ENCODE peak calls at places on chromosomes 12 and 14, in six cellular contexts. X is progenitor cell of endocrine pancreas, O is AG09309, J is fibroblast of lung, P is astrocyte, R is type B pancreatic cell. Y is an unnamed sample.

GRCh38 chr12:62537544-62537943 is 70.9 kb downstream of the MON2 start:
- DNase-seq in X (no peak), P (peak; percentile 78), J (peak; percentile 85), O (peak; percentile 59), R (no peak), Y (peak; percentile 63)

GRCh38 chr14:33812181-33812580 is 138.7 kb downstream of the EGLN3 start:
- DNase-seq in P (no peak), O (no peak), R (no peak), X (no peak), J (no peak), Y (no peak)

GRCh38 chr12:53973093-53974042 is at the start of gene HOXC11:
- DNase-seq in O (no peak), J (no peak), X (no peak), R (no peak), P (no peak), Y (no peak)

GRCh38 chr12:3365416-3366385 is 125.3 kb upstream of the PRMT8 start:
- DNase-seq in X (peak; percentile 55), R (no peak), O (no peak), J (no peak), P (no peak), Y (no peak)

GRCh38 chr12:94550964-94551363 is 91.3 kb upstream of the CEP83 start:
- DNase-seq in P (no peak), X (no peak), J (no peak), R (no peak), O (no peak), Y (no peak)

GRCh38 chr12:21912318-21912717 is 28.9 kb downstream of the ABCC9 start:
- DNase-seq in R (no peak), J (peak; percentile 31), X (no peak), P (peak; percentile 32), O (peak; percentile 68), Y (no peak)

GRCh38 chr14:77910506-77910905 is 110.6 kb downstream of the ADCK1 start:
- DNase-seq in R (no peak), X (peak; percentile 11), J (no peak), O (no peak), P (no peak), Y (no peak)

GRCh38 chr12:6839482-6840201 is 1.1 kb upstream of the GNB3 start:
- DNase-seq in J (no peak), R (no peak), X (no peak), P (no peak), O (no peak), Y (no peak)

GRCh38 chr14:26323781-26324363 is 274.0 kb downstream of the NOVA1 start:
- DNase-seq in J (no peak), P (no peak), X (no peak), O (no peak), R (no peak), Y (no peak)

GRCh38 chr14:89058707-89059106 is 234.3 kb downstream of the TTC8 start:
- DNase-seq in J (peak; percentile 1), O (no peak), R (no peak), X (no peak), P (no peak), Y (peak; percentile 3)

GRCh38 chr12:16417058-16417457 is 69.6 kb downstream of the MGST1 start:
- DNase-seq in O (no peak), X (no peak), P (no peak), J (no peak), R (no peak), Y (no peak)

GRCh38 chr12:79006306-79006705 is 141.7 kb downstream of the SYT1 start:
- DNase-seq in J (peak; percentile 26), O (no peak), X (no peak), P (peak; percentile 52), R (no peak), Y (peak; percentile 23)
- TF ChIP-seq CTCF in J (no peak), O (peak; percentile 49), X (peak; percentile 8), P (no peak), R (peak; percentile 31), Y (peak; percentile 69)

GRCh38 chr12:89742337-89743022 is 33.8 kb upstream of the ATP2B1 start:
- DNase-seq in O (no peak), X (no peak), P (no peak), R (no peak), J (no peak), Y (no peak)

GRCh38 chr12:89748791-89749190 is 40.2 kb upstream of the ATP2B1 start:
- DNase-seq in O (no peak), P (no peak), J (no peak), R (no peak), X (no peak), Y (no peak)

GRCh38 chr12:89740943-89741342 is 32.3 kb upstream of the ATP2B1 start:
- DNase-seq in X (no peak), J (no peak), R (no peak), P (no peak), O (no peak), Y (no peak)

GRCh38 chr12:89750821-89751227 is 42.2 kb upstream of the ATP2B1 start:
- DNase-seq in X (no peak), O (no peak), R (no peak), P (peak; percentile 10), J (no peak), Y (peak; percentile 73)

GRCh38 chr12:89745286-89745685 is 36.6 kb upstream of the ATP2B1 start:
- DNase-seq in R (no peak), O (no peak), J (no peak), P (no peak), X (no peak), Y (no peak)
- TF ChIP-seq CTCF in R (no peak), O (no peak), J (no peak), P (no peak), X (no peak), Y (no peak)

DNA sequence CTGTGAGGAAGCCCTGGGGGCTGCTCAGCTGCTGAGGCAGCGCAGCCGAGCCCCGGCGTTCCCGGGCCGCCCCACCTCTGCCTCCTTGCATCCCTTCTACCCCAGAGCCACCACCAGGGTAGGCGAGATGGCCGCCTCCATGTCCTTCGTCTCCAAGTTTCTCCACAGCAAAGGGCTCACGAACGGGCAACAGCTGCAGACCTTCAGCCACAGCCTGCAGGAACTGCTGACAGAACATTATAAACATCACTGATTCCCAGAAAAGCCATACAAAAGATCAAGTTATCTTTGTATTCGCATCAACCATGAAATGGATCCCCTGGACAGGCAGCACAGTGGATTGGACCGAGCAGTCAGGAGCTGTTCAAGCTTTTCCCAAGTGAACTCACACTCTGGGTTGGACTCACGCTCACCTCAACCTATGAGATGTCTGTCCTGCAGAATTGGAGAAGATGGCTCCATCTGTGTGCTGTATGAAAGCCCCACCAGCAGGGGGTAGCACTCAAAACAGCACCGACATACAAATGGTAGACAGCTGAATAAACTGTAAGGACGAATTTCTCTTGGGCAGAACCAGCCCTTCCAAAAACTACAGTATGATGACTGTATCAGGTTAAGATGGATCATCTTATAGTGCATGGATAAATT is 19.4 kb upstream of the A2M start:
- DNase-seq in X (no peak), P (no peak), J (peak; percentile 92), O (no peak), R (no peak), Y (no peak)
- TF ChIP-seq CTCF in X (peak; percentile 18), P (no peak), J (peak; percentile 59), O (no peak), R (peak; percentile 43), Y (peak; percentile 30)

GRCh38 chr12:51482808-51483532 is 58.3 kb downstream of the SLC4A8 start:
- DNase-seq in J (peak; percentile 1), P (no peak), O (no peak), X (no peak), R (no peak), Y (no peak)
- TF ChIP-seq CTCF in J (peak; percentile 11), P (no peak), O (no peak), X (no peak), R (no peak), Y (peak; percentile 12)

GRCh38 chr12:119803391-119803791 is 73.7 kb downstream of the CIT start:
- DNase-seq in X (peak; percentile 12), O (peak; percentile 32), J (peak; percentile 77), P (peak; percentile 25), R (no peak), Y (peak; percentile 40)
- TF ChIP-seq CTCF in X (no peak), O (peak; percentile 10), J (no peak), P (no peak), R (no peak), Y (no peak)

DNA sequence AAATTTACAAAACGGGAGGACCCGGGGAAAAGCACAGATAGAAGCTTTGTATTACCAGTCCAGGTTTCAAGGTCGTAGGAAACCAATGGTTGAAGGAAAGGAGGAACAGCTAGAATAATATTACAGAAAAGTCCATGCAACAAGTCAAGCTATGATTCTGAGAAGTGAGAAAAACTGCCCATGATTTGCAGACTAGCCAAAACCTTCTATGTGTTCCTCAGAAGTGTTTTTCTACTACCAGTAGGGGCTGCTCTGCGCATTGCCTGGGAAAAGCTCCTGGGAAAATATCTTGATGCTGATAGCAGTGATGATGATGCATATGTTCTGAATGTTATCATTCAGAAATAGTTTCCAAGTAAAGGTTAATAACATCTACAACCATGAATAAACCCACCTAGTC is 2.2 kb downstream of the PDZRN4 start:
- DNase-seq in O (no peak), X (no peak), P (peak; percentile 6), J (no peak), R (no peak), Y (no peak)
- TF ChIP-seq CTCF in O (peak; percentile 23), X (peak; percentile 58), P (peak; percentile 51), J (peak; percentile 30), R (peak; percentile 75), Y (no peak)

GRCh38 chr14:104096318-104096717 is 10.8 kb downstream of the ASPG start:
- DNase-seq in J (no peak), O (no peak), R (no peak), P (no peak), X (no peak), Y (no peak)

GRCh38 chr14:104098272-104099095 is 13.0 kb downstream of the ASPG start:
- DNase-seq in J (no peak), O (no peak), P (no peak), R (no peak), X (no peak), Y (no peak)

GRCh38 chr14:104095426-104096310 is 10.2 kb downstream of the ASPG start:
- DNase-seq in R (no peak), J (no peak), X (no peak), O (no peak), P (no peak), Y (no peak)

GRCh38 chr14:104094709-104095425 is 9.4 kb downstream of the ASPG start:
- DNase-seq in X (peak; percentile 91), O (no peak), R (peak; percentile 90), P (no peak), J (peak; percentile 25), Y (peak; percentile 13)

DNA sequence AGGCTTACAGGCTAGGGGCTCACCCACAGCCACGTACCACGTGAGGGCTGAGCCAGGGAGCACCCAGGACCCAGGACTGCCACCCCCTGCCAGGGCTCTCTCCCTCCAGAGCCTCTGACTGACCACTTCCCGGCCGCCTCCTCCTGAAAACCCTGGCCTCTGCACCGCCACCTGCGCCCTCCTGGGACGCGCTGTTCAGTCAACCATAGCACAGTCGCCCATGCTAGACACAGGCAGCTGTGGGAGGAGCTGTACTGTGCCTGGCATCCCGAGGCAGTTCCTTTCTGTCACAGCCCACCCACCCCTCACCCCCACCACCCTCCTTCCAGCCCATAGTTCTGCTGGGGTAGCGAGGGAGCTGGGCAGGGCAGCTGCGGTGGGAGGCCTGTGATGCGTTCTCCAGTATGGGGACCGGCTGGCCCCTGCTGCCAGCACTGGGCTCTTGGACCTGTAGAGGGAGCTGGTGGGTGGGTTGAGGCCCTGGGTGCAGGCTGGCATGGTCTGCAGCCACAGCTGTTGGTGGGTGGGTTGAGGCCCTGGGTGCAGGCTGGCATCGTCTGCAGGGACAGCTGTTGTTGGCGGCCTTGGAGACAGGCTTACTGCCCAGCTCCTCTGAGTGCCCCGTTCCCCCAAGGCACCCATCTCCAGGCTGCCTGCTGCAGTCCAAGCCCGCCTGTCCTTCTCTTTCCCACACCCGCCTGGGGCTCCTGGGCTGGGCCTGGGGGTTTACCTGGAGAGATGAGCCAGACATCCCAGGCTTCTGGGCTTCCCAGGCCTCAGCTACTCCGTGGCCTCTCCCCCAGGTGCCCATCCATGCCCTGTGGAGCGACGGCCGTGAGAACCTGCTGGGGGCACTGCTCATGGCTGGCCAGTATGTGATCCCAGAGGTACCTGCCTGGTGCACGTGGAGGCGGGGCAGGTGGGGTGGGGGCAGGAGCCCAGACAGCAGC is 11.5 kb downstream of the ASPG start:
- DNase-seq in P (no peak), J (no peak), X (no peak), R (no peak), O (no peak), Y (no peak)
- TF ChIP-seq CTCF in P (no peak), J (no peak), X (peak; percentile 33), R (peak; percentile 30), O (peak; percentile 18), Y (peak; percentile 29)